ENCODE peak calls at places on chromosomes 13 and 19, in eight cellular contexts. U is esophagus squamous epithelium, Y is cardiac fibroblast, G is GM12864, B is thoracic aorta, M is neural progenitor cell, Z is bronchial epithelial cell, R is heart right ventricle. A is an unnamed sample.

GRCh38 chr13:43376596-43376995 is 353.2 kb downstream of the DNAJC15 start:
- DNase-seq in R (no peak), M (no peak), Y (no peak), U (no peak), B (no peak), G (no peak), Z (no peak), A (no peak)

GRCh38 chr13:51066091-51066831 is 44.8 kb downstream of the C13orf42 start:
- DNase-seq in R (no peak), M (no peak), Z (no peak), Y (no peak), B (no peak), G (no peak), U (no peak), A (peak)

GRCh38 chr19:38047048-38047435 is 140.0 kb downstream of the SIPA1L3 start:
- DNase-seq in M (no peak), R (no peak), Y (no peak), B (no peak), G (no peak), Z (no peak), U (no peak), A (no peak)

GRCh38 chr19:55340784-55341147 is 1.1 kb downstream of the KMT5C start:
- DNase-seq in G (no peak), Z (no peak), U (no peak), Y (no peak), M (peak), R (no peak), B (no peak), A (no peak)

GRCh38 chr13:114152831-114153371 is 20.5 kb upstream of the RASA3 start:
- DNase-seq in M (peak), B (no peak), Y (peak), Z (no peak), G (no peak), R (no peak), U (no peak), A (no peak)

GRCh38 chr13:99063178-99063577 is 85.3 kb upstream of the DOCK9 start:
- DNase-seq in Y (no peak), M (no peak), Z (no peak), U (no peak), G (no peak), B (no peak), R (no peak), A (no peak)

GRCh38 chr13:29362849-29363604 is 232.5 kb downstream of the SLC7A1 start:
- DNase-seq in Y (peak), U (no peak), R (no peak), Z (peak), M (peak), B (no peak), G (peak), A (no peak)

GRCh38 chr13:97749174-97749573 is 204.3 kb upstream of the IPO5 start:
- DNase-seq in G (no peak), U (no peak), B (no peak), Y (no peak), M (no peak), R (no peak), Z (peak), A (no peak)

GRCh38 chr19:5339950-5340636 is 519 bp downstream of the PTPRS start:
- DNase-seq in Y (no peak), B (no peak), M (peak), U (no peak), Z (no peak), G (no peak), R (no peak), A (no peak)

GRCh38 chr19:2261438-2262172 is 5.4 kb upstream of the JSRP1 start:
- DNase-seq in U (no peak), R (no peak), M (peak), Z (no peak), G (no peak), B (no peak), Y (peak), A (no peak)

GRCh38 chr13:43470610-43471009 is 316.2 kb downstream of the ENOX1 start:
- DNase-seq in G (no peak), Z (no peak), M (no peak), B (no peak), R (no peak), Y (no peak), U (no peak), A (no peak)

GRCh38 chr19:42284066-42284501 is 15.0 kb downstream of the CIC start:
- DNase-seq in G (no peak), M (peak), U (no peak), Z (no peak), Y (peak), R (peak), B (no peak), A (peak)

GRCh38 chr13:111667757-111668156 is 347.3 kb downstream of the TEX29 start:
- DNase-seq in R (no peak), M (no peak), Y (no peak), G (no peak), B (no peak), Z (no peak), U (no peak), A (no peak)

GRCh38 chr13:91296011-91296410 is 51.5 kb upstream of the MIR17HG start:
- DNase-seq in G (no peak), U (no peak), M (no peak), R (no peak), B (no peak), Z (no peak), Y (no peak), A (no peak)

GRCh38 chr19:524062-524674 is 7.4 kb upstream of the CDC34 start:
- DNase-seq in G (no peak), B (no peak), R (no peak), U (no peak), Z (no peak), Y (peak), M (no peak), A (no peak)

GRCh38 chr13:90420683-90421082 is 926.8 kb upstream of the MIR17HG start:
- DNase-seq in U (no peak), B (no peak), M (no peak), R (no peak), Y (peak), G (no peak), Z (no peak), A (no peak)

GRCh38 chr13:36006347-36006746 is 124.8 kb downstream of the DCLK1 start:
- DNase-seq in U (no peak), G (no peak), Y (no peak), R (no peak), B (no peak), Z (peak), M (no peak), A (peak)

GRCh38 chr13:27395007-27395510 is 29.4 kb upstream of the GTF3A start:
- DNase-seq in Z (no peak), R (no peak), M (peak), Y (no peak), B (no peak), U (no peak), G (no peak), A (no peak)

GRCh38 chr13:31081316-31081715 is 80.4 kb downstream of the HSPH1 start:
- DNase-seq in Z (no peak), B (no peak), U (no peak), Y (no peak), R (no peak), M (no peak), G (peak), A (no peak)
- H3K4me3 ChIP-seq in Z (no peak), B (no peak), U (no peak), Y (no peak), R (no peak), M (no peak), G (no peak), A (no peak)

DNA sequence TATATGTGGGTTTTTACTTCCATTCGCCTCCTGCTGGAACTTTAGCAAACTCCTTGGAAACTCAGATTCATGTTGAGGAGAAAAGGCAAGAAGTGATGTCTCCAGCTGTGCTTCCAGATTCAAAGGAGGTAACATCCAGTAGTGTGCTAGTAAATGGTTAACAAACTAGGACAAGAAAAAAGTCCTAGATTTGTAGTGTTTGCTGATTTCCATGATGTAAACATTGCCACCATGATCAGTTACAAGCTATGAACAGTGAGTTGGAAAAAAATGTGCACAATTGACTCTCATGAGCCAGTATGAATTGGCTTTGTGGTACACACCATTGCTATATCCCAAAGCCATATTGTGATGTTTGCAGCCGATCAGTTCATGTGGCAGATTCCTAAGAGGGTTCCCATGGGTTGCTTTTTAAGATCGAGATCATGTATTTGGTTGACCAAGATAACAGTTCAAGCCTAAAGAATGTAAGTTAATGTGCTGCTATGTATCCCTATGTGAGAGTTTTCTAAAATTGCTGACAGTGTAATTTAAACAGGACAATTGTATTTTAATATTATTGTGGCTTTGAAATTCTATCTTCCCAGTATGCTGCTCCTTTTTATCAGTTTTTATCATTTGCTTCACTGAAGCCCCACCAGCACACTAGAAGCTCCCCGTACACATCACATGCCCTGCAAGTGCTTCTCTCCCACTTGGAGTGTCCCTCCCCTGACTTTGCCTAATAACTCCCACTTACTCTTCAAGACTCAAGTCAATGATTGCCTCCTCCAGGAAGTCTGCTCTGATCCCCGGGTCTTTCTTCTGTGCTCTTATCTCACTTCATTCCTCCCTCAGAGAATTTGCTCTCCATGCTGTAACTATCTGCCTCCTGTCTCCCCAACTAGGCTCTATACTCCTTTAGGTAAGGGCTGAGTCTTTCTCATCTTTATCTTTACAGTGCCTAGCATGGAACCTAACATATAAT is 148.3 kb downstream of the RGCC start:
- DNase-seq in M (no peak), U (no peak), Y (no peak), B (no peak), Z (no peak), G (no peak), R (no peak), A (no peak)
- TF ChIP-seq CTCF in M (no peak), U (no peak), Y (no peak), B (no peak), Z (no peak), G (no peak), R (no peak), A (no peak)

GRCh38 chr19:48396871-48397176 is 3.4 kb downstream of the GRIN2D start:
- DNase-seq in Y (no peak), G (no peak), B (no peak), Z (no peak), M (no peak), R (no peak), U (no peak), A (no peak)
- H3K4me3 ChIP-seq in Y (no peak), G (no peak), B (no peak), Z (no peak), M (no peak), R (no peak), U (no peak), A (no peak)

GRCh38 chr19:18304194-18304495 is 18.7 kb downstream of the LSM4 start:
- DNase-seq in Z (no peak), R (peak), Y (no peak), B (no peak), U (no peak), G (no peak), M (no peak), A (no peak)

GRCh38 chr19:18301718-18302111 is 20.3 kb upstream of the JUND start:
- DNase-seq in B (no peak), G (no peak), M (no peak), R (no peak), Y (no peak), Z (no peak), U (no peak), A (no peak)

GRCh38 chr19:18306209-18306902 is 16.5 kb downstream of the LSM4 start:
- DNase-seq in U (no peak), M (no peak), Y (no peak), B (no peak), Z (no peak), G (no peak), R (no peak), A (no peak)

GRCh38 chr19:18306903-18307681 is 15.8 kb downstream of the LSM4 start:
- DNase-seq in G (no peak), R (no peak), Y (no peak), M (no peak), U (no peak), B (no peak), Z (no peak), A (no peak)

DNA sequence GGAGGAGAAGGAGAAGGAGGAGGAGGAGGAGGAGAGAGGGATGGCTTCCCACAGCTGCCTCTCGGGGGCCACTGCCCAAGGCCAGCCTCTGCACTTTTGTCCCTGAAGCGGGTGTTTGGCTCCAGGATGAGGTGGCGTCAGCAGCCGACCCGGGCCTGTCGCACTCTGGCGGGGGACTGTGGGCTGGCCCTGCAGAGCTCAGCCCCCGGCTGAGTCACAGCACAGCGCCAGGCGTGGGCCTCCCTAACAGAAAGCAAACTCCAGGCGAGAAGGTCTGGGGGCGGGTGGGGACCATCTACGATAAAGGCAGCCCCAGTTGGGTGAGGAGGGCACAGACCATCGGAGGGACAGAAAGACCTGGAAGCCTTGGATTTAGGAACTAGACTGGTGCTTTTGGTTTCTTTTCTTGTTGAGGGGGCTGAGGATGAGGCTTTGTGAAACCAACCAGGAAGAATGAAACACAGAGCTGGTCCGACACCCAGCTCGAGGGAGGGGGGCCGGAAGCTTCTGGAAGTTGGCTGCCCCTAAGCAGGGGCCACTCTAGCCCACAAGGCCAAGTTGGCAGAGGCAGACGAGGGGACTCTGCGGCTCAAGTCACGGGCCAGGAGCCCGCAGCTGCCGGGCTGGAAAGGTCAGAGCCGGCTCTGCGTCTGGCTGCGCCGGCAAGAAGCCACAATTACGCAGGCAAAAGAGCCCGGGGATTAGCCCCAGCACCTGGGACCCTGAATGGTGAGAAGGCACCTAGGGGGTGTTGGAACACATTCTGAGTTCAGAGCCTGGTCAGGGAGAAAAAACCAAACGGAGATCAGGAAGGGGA is 18.2 kb downstream of the LSM4 start:
- DNase-seq in M (peak), Y (peak), G (no peak), B (peak), Z (peak), U (no peak), R (peak), A (no peak)
- TF ChIP-seq CTCF in M (no peak), Y (no peak), G (no peak), B (no peak), Z (no peak), U (no peak), R (peak), A (no peak)

GRCh38 chr19:12786149-12786870 is 5.0 kb upstream of the JUNB start:
- DNase-seq in B (no peak), G (no peak), M (no peak), Z (no peak), Y (no peak), U (peak), R (peak), A (no peak)
- H3K4me3 ChIP-seq in B (peak), G (no peak), M (no peak), Z (no peak), Y (no peak), U (peak), R (no peak), A (no peak)

GRCh38 chr13:69553976-69554375 is 553.6 kb upstream of the ATXN8OS start:
- DNase-seq in Y (no peak), U (no peak), Z (no peak), G (no peak), R (no peak), M (no peak), B (no peak), A (no peak)

GRCh38 chr13:69551193-69551592 is 556.4 kb upstream of the ATXN8OS start:
- DNase-seq in G (no peak), U (no peak), Z (no peak), M (no peak), R (no peak), B (no peak), Y (no peak), A (no peak)

DNA sequence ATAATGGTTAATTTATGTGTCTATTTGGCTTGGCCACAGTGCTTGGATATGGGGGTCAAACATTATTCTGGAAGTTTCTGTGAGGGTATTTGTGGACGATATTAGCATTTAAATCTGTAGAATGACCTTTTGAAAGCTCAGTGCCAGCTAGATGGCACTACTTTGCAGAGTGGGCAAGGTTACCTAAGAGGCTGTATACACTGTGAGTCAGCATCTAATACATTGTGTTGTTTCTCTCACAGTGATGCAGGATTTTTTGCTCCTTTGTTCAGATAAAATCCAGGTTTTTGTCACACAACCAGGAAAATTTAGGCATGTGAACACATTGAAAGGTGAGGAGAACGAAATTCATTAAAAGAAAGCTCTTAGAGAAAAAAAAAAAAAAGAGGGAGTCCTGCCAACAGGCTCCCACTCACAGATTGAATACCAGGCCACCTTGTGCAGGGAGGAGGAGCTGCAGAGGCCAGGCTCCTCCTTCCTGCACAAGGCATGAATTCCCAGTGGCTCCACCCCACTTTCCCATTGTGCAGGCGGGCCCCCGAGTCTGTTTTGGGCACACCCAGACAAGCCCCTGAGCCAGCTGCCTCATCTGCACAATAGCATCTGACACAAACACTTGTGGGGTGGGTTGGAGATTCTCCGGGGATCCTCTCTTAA is 551.0 kb upstream of the ATXN8OS start:
- DNase-seq in U (no peak), Y (no peak), B (no peak), G (no peak), M (no peak), R (no peak), Z (peak), A (no peak)
- TF ChIP-seq CTCF in U (no peak), Y (no peak), B (no peak), G (no peak), M (no peak), R (no peak), Z (no peak), A (no peak)

DNA sequence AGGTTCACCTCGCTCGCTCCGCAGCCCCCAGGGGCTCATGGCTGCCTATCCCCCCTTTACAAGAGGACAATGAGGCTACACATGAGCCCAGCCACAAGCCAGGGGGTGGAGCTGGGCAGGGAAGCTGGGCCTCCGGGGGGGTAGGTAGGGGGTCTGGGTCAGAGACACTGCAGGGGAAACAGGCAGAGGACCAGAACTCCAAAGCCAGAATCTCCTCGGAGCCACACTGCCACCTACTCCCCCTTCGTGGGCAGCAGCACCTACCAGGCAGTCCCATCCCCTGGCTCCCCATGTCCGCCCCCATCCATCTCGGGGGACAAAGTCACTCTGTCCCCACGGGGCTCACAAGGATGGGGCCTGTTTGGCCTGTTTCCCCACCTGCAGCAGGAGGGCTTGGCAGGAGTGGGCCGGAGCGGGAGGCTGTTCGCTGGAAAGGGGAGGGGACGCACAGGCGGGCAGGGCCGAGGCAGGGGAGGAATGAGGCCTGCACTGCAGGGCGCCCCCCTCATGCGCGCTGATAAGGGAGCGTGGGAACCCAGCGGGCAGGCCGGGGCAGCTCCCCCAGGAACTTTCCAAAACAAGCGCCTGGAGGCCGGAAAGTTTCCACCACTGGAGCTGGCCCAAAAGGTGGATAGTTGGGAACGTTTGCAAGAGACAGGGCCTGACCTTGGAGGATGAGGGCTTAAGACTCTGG is 545 bp upstream of the ISYNA1 start:
- DNase-seq in Y (peak), M (peak), B (no peak), G (no peak), U (no peak), Z (peak), R (peak), A (no peak)
- H3K4me3 ChIP-seq in Y (no peak), M (peak), B (peak), G (no peak), U (peak), Z (peak), R (peak), A (peak)

GRCh38 chr19:35740108-35740422 is 2.2 kb downstream of the IGFLR1 start:
- DNase-seq in G (no peak), R (no peak), U (no peak), M (peak), Z (no peak), B (no peak), Y (no peak), A (no peak)

GRCh38 chr19:35740423-35741215 is 1.6 kb downstream of the IGFLR1 start:
- DNase-seq in Z (peak), R (peak), M (peak), B (peak), G (peak), U (peak), Y (peak), A (peak)

GRCh38 chr19:35739275-35740107 is 2.8 kb downstream of the IGFLR1 start:
- DNase-seq in G (no peak), R (no peak), Y (no peak), B (no peak), U (no peak), Z (no peak), M (no peak), A (no peak)

GRCh38 chr19:35742121-35742724 is at the start of gene IGFLR1:
- DNase-seq in U (no peak), G (peak), Z (no peak), Y (no peak), M (no peak), R (no peak), B (no peak), A (no peak)

GRCh38 chr19:35741216-35741541 is 1.1 kb downstream of the IGFLR1 start:
- DNase-seq in B (no peak), M (no peak), Y (no peak), Z (no peak), R (no peak), G (no peak), U (no peak), A (no peak)
- TF ChIP-seq CTCF in B (no peak), M (peak), Y (no peak), Z (no peak), R (no peak), G (peak), U (no peak), A (no peak)